ENCODE peak calls at places on chromosomes 4 and X, in eight cellular contexts. One of them, this sample, is unnamed. For H3K36me3, the result is how much of the 10 kb centered on the place peaks cover.

GRCh38 chr4:19514276-19515070 is 737.2 kb upstream of the SLIT2 start:
- DNase-seq in CD8-positive, alpha-beta T cell: no peak
- DNase-seq in CD4-positive, alpha-beta memory T cell: no peak
- DNase-seq in heart left ventricle: no peak
- DNase-seq in breast epithelium: no peak
- DNase-seq in GM23248: no peak
- DNase-seq in right lobe of liver: no peak
- DNase-seq in brain microvascular endothelial cell: no peak
- DNase-seq in this sample: no peak

GRCh38 chr4:6892190-6892908 is 17.3 kb upstream of the TBC1D14 start:
- DNase-seq in CD8-positive, alpha-beta T cell: no peak
- DNase-seq in CD4-positive, alpha-beta memory T cell: peak
- DNase-seq in heart left ventricle: peak
- DNase-seq in breast epithelium: no peak
- DNase-seq in GM23248: peak
- DNase-seq in right lobe of liver: peak
- DNase-seq in brain microvascular endothelial cell: peak
- DNase-seq in this sample: peak

GRCh38 chrX:134528936-134529335 is 69.0 kb downstream of the HPRT1 start:
- DNase-seq in CD8-positive, alpha-beta T cell: no peak
- DNase-seq in CD4-positive, alpha-beta memory T cell: no peak
- DNase-seq in heart left ventricle: no peak
- DNase-seq in breast epithelium: no peak
- DNase-seq in GM23248: no peak
- DNase-seq in right lobe of liver: no peak
- DNase-seq in brain microvascular endothelial cell: no peak
- DNase-seq in this sample: no peak

GRCh38 chrX:40719218-40719617 is 16.1 kb downstream of the MED14 start:
- DNase-seq in CD8-positive, alpha-beta T cell: no peak
- DNase-seq in CD4-positive, alpha-beta memory T cell: no peak
- DNase-seq in heart left ventricle: no peak
- DNase-seq in breast epithelium: no peak
- DNase-seq in GM23248: peak
- DNase-seq in right lobe of liver: no peak
- DNase-seq in brain microvascular endothelial cell: no peak
- DNase-seq in this sample: no peak

GRCh38 chrX:121160987-121161386 is 113.6 kb downstream of the GLUD2 start:
- DNase-seq in CD8-positive, alpha-beta T cell: no peak
- DNase-seq in CD4-positive, alpha-beta memory T cell: no peak
- DNase-seq in heart left ventricle: no peak
- DNase-seq in breast epithelium: no peak
- DNase-seq in GM23248: peak
- DNase-seq in right lobe of liver: no peak
- DNase-seq in brain microvascular endothelial cell: no peak
- DNase-seq in this sample: no peak

GRCh38 chr4:146029147-146029546 is 90.5 kb upstream of the ZNF827 start:
- DNase-seq in CD8-positive, alpha-beta T cell: no peak
- DNase-seq in CD4-positive, alpha-beta memory T cell: no peak
- DNase-seq in heart left ventricle: no peak
- DNase-seq in breast epithelium: no peak
- DNase-seq in GM23248: peak
- DNase-seq in right lobe of liver: no peak
- DNase-seq in brain microvascular endothelial cell: no peak
- DNase-seq in this sample: no peak

GRCh38 chrX:19382500-19383145 is 38.9 kb downstream of the PDHA1 start:
- DNase-seq in CD8-positive, alpha-beta T cell: peak
- DNase-seq in CD4-positive, alpha-beta memory T cell: peak
- DNase-seq in heart left ventricle: peak
- DNase-seq in breast epithelium: no peak
- DNase-seq in GM23248: peak
- DNase-seq in right lobe of liver: no peak
- DNase-seq in brain microvascular endothelial cell: peak
- DNase-seq in this sample: peak

GRCh38 chrX:26925088-26925487 is 538.1 kb downstream of the PPP4R3C start:
- DNase-seq in CD8-positive, alpha-beta T cell: no peak
- DNase-seq in CD4-positive, alpha-beta memory T cell: no peak
- DNase-seq in heart left ventricle: no peak
- DNase-seq in breast epithelium: no peak
- DNase-seq in GM23248: peak
- DNase-seq in right lobe of liver: no peak
- DNase-seq in brain microvascular endothelial cell: no peak
- DNase-seq in this sample: no peak

GRCh38 chr4:76293705-76294274 is 12.7 kb upstream of the STBD1 start:
- DNase-seq in CD8-positive, alpha-beta T cell: no peak
- DNase-seq in CD4-positive, alpha-beta memory T cell: no peak
- DNase-seq in heart left ventricle: no peak
- DNase-seq in breast epithelium: no peak
- DNase-seq in GM23248: peak
- DNase-seq in right lobe of liver: no peak
- DNase-seq in brain microvascular endothelial cell: no peak
- DNase-seq in this sample: no peak

GRCh38 chrX:87337267-87337666 is 180.3 kb upstream of the KLHL4 start:
- DNase-seq in CD8-positive, alpha-beta T cell: no peak
- DNase-seq in CD4-positive, alpha-beta memory T cell: no peak
- DNase-seq in heart left ventricle: no peak
- DNase-seq in breast epithelium: no peak
- DNase-seq in GM23248: no peak
- DNase-seq in right lobe of liver: no peak
- DNase-seq in brain microvascular endothelial cell: no peak
- DNase-seq in this sample: no peak

GRCh38 chr4:186599483-186599882 is 44.1 kb upstream of the MTNR1A start:
- DNase-seq in CD8-positive, alpha-beta T cell: no peak
- DNase-seq in CD4-positive, alpha-beta memory T cell: no peak
- DNase-seq in heart left ventricle: no peak
- DNase-seq in breast epithelium: no peak
- DNase-seq in GM23248: no peak
- DNase-seq in right lobe of liver: no peak
- DNase-seq in brain microvascular endothelial cell: no peak
- DNase-seq in this sample: no peak

GRCh38 chr4:186058253-186058979 is 10.5 kb upstream of the TLR3 start:
- DNase-seq in CD8-positive, alpha-beta T cell: no peak
- DNase-seq in CD4-positive, alpha-beta memory T cell: no peak
- DNase-seq in heart left ventricle: no peak
- DNase-seq in breast epithelium: no peak
- DNase-seq in GM23248: no peak
- DNase-seq in right lobe of liver: no peak
- DNase-seq in brain microvascular endothelial cell: no peak
- DNase-seq in this sample: no peak

GRCh38 chr4:171812377-171813194 is 618 bp upstream of the GALNTL6 start:
- DNase-seq in CD8-positive, alpha-beta T cell: no peak
- DNase-seq in CD4-positive, alpha-beta memory T cell: no peak
- DNase-seq in heart left ventricle: no peak
- DNase-seq in breast epithelium: no peak
- DNase-seq in GM23248: no peak
- DNase-seq in right lobe of liver: no peak
- DNase-seq in brain microvascular endothelial cell: no peak
- DNase-seq in this sample: no peak

GRCh38 chr4:21949073-21949457 is 493 bp upstream of the KCNIP4 start:
- DNase-seq in CD8-positive, alpha-beta T cell: no peak
- DNase-seq in CD4-positive, alpha-beta memory T cell: no peak
- DNase-seq in heart left ventricle: no peak
- DNase-seq in breast epithelium: no peak
- DNase-seq in GM23248: peak
- DNase-seq in right lobe of liver: peak
- DNase-seq in brain microvascular endothelial cell: no peak
- DNase-seq in this sample: no peak

GRCh38 chrX:17397074-17397473 is 22.1 kb downstream of the NHS start:
- DNase-seq in CD8-positive, alpha-beta T cell: no peak
- DNase-seq in CD4-positive, alpha-beta memory T cell: no peak
- DNase-seq in heart left ventricle: no peak
- DNase-seq in breast epithelium: no peak
- DNase-seq in GM23248: peak
- DNase-seq in right lobe of liver: no peak
- DNase-seq in brain microvascular endothelial cell: no peak
- DNase-seq in this sample: no peak

GRCh38 chrX:153854702-153855101 is 24.4 kb upstream of the PDZD4 start:
- DNase-seq in CD8-positive, alpha-beta T cell: no peak
- DNase-seq in CD4-positive, alpha-beta memory T cell: no peak
- DNase-seq in heart left ventricle: no peak
- DNase-seq in breast epithelium: no peak
- DNase-seq in GM23248: no peak
- DNase-seq in right lobe of liver: no peak
- DNase-seq in brain microvascular endothelial cell: no peak
- DNase-seq in this sample: no peak

GRCh38 chr4:85522277-85522676 is 47.3 kb downstream of the ARHGAP24 start:
- DNase-seq in CD8-positive, alpha-beta T cell: no peak
- DNase-seq in CD4-positive, alpha-beta memory T cell: no peak
- DNase-seq in heart left ventricle: no peak
- DNase-seq in breast epithelium: no peak
- DNase-seq in GM23248: no peak
- DNase-seq in right lobe of liver: no peak
- DNase-seq in brain microvascular endothelial cell: no peak
- DNase-seq in this sample: no peak

GRCh38 chrX:140918398-140919043 is 83.9 kb upstream of the SPANXB1 start:
- DNase-seq in CD8-positive, alpha-beta T cell: no peak
- DNase-seq in CD4-positive, alpha-beta memory T cell: peak
- DNase-seq in heart left ventricle: no peak
- DNase-seq in breast epithelium: no peak
- DNase-seq in GM23248: peak
- DNase-seq in right lobe of liver: no peak
- DNase-seq in brain microvascular endothelial cell: peak
- DNase-seq in this sample: no peak

GRCh38 chrX:20265726-20266681 is 705 bp downstream of the RPS6KA3 start:
- DNase-seq in CD8-positive, alpha-beta T cell: peak
- DNase-seq in CD4-positive, alpha-beta memory T cell: peak
- DNase-seq in heart left ventricle: peak
- DNase-seq in breast epithelium: no peak
- DNase-seq in GM23248: peak
- DNase-seq in right lobe of liver: peak
- DNase-seq in brain microvascular endothelial cell: no peak
- DNase-seq in this sample: peak

GRCh38 chrX:151177141-151178027 is 1.0 kb downstream of the GPR50 start:
- DNase-seq in CD8-positive, alpha-beta T cell: no peak
- DNase-seq in CD4-positive, alpha-beta memory T cell: no peak
- DNase-seq in heart left ventricle: no peak
- DNase-seq in breast epithelium: no peak
- DNase-seq in GM23248: no peak
- DNase-seq in right lobe of liver: no peak
- DNase-seq in brain microvascular endothelial cell: no peak
- DNase-seq in this sample: peak

GRCh38 chr4:153204247-153205027 is at the start of gene TRIM2:
- DNase-seq in CD8-positive, alpha-beta T cell: no peak
- DNase-seq in CD4-positive, alpha-beta memory T cell: no peak
- DNase-seq in heart left ventricle: peak
- DNase-seq in breast epithelium: no peak
- DNase-seq in GM23248: peak
- DNase-seq in right lobe of liver: no peak
- DNase-seq in brain microvascular endothelial cell: peak
- DNase-seq in this sample: no peak

GRCh38 chr4:186149872-186150271 is 41.5 kb upstream of the CYP4V2 start:
- DNase-seq in CD8-positive, alpha-beta T cell: no peak
- DNase-seq in CD4-positive, alpha-beta memory T cell: peak
- DNase-seq in heart left ventricle: peak
- DNase-seq in breast epithelium: no peak
- DNase-seq in GM23248: peak
- DNase-seq in right lobe of liver: peak
- DNase-seq in brain microvascular endothelial cell: peak
- DNase-seq in this sample: peak

GRCh38 chr4:24067781-24068193 is 177.9 kb upstream of the PPARGC1A start:
- DNase-seq in CD8-positive, alpha-beta T cell: no peak
- DNase-seq in CD4-positive, alpha-beta memory T cell: no peak
- DNase-seq in heart left ventricle: peak
- DNase-seq in breast epithelium: peak
- DNase-seq in GM23248: peak
- DNase-seq in right lobe of liver: no peak
- DNase-seq in brain microvascular endothelial cell: peak
- DNase-seq in this sample: no peak

DNA sequence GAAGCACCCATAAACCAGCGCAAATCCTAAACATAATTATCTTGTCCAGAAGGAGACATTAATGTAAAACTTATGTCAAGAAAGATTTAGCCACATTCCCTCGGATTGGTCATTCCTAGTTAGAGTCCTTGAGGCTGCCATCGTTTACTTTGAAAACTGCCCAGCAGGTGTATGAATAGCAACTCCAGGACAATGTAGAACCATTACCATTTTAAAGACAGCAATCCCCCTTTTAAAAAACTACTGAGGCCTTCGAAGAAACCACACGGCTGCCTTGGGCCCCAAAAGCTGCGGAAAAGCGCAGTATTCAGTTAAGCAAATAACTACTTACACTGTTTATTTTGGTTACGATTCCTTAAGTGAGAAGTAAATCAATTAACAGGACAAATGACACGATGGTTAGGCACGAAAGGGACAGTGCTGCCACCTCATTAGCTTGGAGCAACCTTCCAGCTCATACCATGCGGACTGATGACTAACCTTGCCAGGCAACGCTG is 814 bp upstream of the SGMS2 start:
- DNase-seq in CD8-positive, alpha-beta T cell: no peak
- DNase-seq in CD4-positive, alpha-beta memory T cell: no peak
- DNase-seq in heart left ventricle: no peak
- DNase-seq in breast epithelium: no peak
- DNase-seq in GM23248: no peak
- DNase-seq in right lobe of liver: no peak
- DNase-seq in brain microvascular endothelial cell: no peak
- DNase-seq in this sample: no peak
- H3K4me3 ChIP-seq in CD8-positive, alpha-beta T cell: no peak
- H3K4me3 ChIP-seq in CD4-positive, alpha-beta memory T cell: no peak
- H3K4me3 ChIP-seq in heart left ventricle: peak
- H3K4me3 ChIP-seq in breast epithelium: peak
- H3K4me3 ChIP-seq in GM23248: peak
- H3K4me3 ChIP-seq in right lobe of liver: peak
- H3K4me3 ChIP-seq in brain microvascular endothelial cell: peak
- H3K4me3 ChIP-seq in this sample: peak

GRCh38 chr4:168695288-168695687 is 198.4 kb downstream of the PALLD start:
- DNase-seq in CD8-positive, alpha-beta T cell: no peak
- DNase-seq in CD4-positive, alpha-beta memory T cell: no peak
- DNase-seq in heart left ventricle: no peak
- DNase-seq in breast epithelium: no peak
- DNase-seq in GM23248: peak
- DNase-seq in right lobe of liver: no peak
- DNase-seq in brain microvascular endothelial cell: no peak
- DNase-seq in this sample: no peak
- H3K36me3 ChIP-seq in CD8-positive, alpha-beta T cell: under half
- H3K36me3 ChIP-seq in CD4-positive, alpha-beta memory T cell: under half
- H3K36me3 ChIP-seq in heart left ventricle: under half
- H3K36me3 ChIP-seq in breast epithelium: under half
- H3K36me3 ChIP-seq in GM23248: under half
- H3K36me3 ChIP-seq in right lobe of liver: under half
- H3K36me3 ChIP-seq in brain microvascular endothelial cell: under half
- H3K36me3 ChIP-seq in this sample: under half

DNA sequence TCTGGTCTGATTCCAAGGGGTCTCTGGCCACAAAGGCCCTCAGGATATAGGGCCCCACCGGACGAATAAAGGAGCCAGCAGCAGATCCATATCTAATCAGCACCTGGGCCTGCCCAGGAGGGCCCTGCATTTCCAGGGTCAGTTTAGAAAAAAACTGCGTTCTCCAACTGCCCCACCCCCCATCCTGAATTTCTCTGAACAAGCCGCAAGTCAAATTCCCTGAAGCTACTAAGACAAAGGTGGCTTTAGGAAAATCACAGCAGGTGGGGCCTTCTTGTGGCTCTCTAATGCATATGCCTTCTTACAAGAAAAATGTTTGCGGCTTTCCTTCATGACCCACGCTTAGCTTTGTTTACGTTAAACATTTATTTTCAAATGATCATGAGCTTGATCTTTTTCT is 76.6 kb downstream of the MBNL3 start:
- DNase-seq in CD8-positive, alpha-beta T cell: no peak
- DNase-seq in CD4-positive, alpha-beta memory T cell: no peak
- DNase-seq in heart left ventricle: no peak
- DNase-seq in breast epithelium: no peak
- DNase-seq in GM23248: no peak
- DNase-seq in right lobe of liver: no peak
- DNase-seq in brain microvascular endothelial cell: no peak
- DNase-seq in this sample: no peak
- H3K27ac ChIP-seq in CD8-positive, alpha-beta T cell: no peak
- H3K27ac ChIP-seq in CD4-positive, alpha-beta memory T cell: no peak
- H3K27ac ChIP-seq in heart left ventricle: no peak
- H3K27ac ChIP-seq in breast epithelium: no peak
- H3K27ac ChIP-seq in GM23248: no peak
- H3K27ac ChIP-seq in right lobe of liver: no peak
- H3K27ac ChIP-seq in brain microvascular endothelial cell: no peak
- H3K27ac ChIP-seq in this sample: no peak

GRCh38 chr4:109177411-109177810 is 125.0 kb downstream of the COL25A1 start:
- DNase-seq in CD8-positive, alpha-beta T cell: no peak
- DNase-seq in CD4-positive, alpha-beta memory T cell: no peak
- DNase-seq in heart left ventricle: no peak
- DNase-seq in breast epithelium: no peak
- DNase-seq in GM23248: no peak
- DNase-seq in right lobe of liver: no peak
- DNase-seq in brain microvascular endothelial cell: no peak
- DNase-seq in this sample: no peak
- H3K4me3 ChIP-seq in CD8-positive, alpha-beta T cell: no peak
- H3K4me3 ChIP-seq in CD4-positive, alpha-beta memory T cell: no peak
- H3K4me3 ChIP-seq in heart left ventricle: no peak
- H3K4me3 ChIP-seq in breast epithelium: no peak
- H3K4me3 ChIP-seq in GM23248: no peak
- H3K4me3 ChIP-seq in right lobe of liver: no peak
- H3K4me3 ChIP-seq in brain microvascular endothelial cell: no peak
- H3K4me3 ChIP-seq in this sample: no peak